ENCODE peak calls at places on chromosome 16, in four cellular contexts. D is breast epithelium, N is endothelial cell of umbilical vein, H is testis. B is an unnamed sample.

GRCh38 chr16:17757808-17758207 is 287.0 kb upstream of the XYLT1 start:
- DNase-seq in D (no peak), N (no peak), H (no peak), B (no peak)

GRCh38 chr16:2712063-2712441 is 8.0 kb downstream of the PRSS27 start:
- DNase-seq in D (no peak), N (no peak), H (no peak), B (no peak)

GRCh38 chr16:31513884-31514283 is 5.7 kb upstream of the RUSF1 start:
- DNase-seq in D (no peak), N (no peak), H (no peak), B (no peak)

GRCh38 chr16:57140866-57141668 is 44.8 kb downstream of the PSME3IP1 start:
- DNase-seq in D (no peak), N (no peak), H (no peak), B (no peak)

GRCh38 chr16:85718682-85719081 is 29.9 kb upstream of the GINS2 start:
- DNase-seq in D (no peak), N (no peak), H (no peak), B (no peak)

GRCh38 chr16:1312903-1313302 is 3.5 kb downstream of the UBE2I start:
- DNase-seq in D (no peak), N (no peak), H (no peak), B (no peak)

GRCh38 chr16:29702307-29702706 is 23.3 kb downstream of the QPRT start:
- DNase-seq in D (no peak), N (no peak), H (no peak), B (no peak)

GRCh38 chr16:8044796-8045195 is 545.5 kb downstream of the TMEM114 start:
- DNase-seq in D (no peak), N (no peak), H (no peak), B (no peak)

GRCh38 chr16:85514601-85515318 is 98.4 kb upstream of the GSE1 start:
- DNase-seq in D (peak; percentile 65), N (no peak), H (no peak), B (no peak)

GRCh38 chr16:66551362-66551761 is 1.0 kb upstream of the CKLF start:
- DNase-seq in D (no peak), N (peak; percentile 24), H (no peak), B (no peak)

GRCh38 chr16:49854227-49855203 is 1.4 kb downstream of the ZNF423 start:
- DNase-seq in D (no peak), N (peak; percentile 25), H (no peak), B (no peak)

GRCh38 chr16:58022601-58023371 is 2.8 kb upstream of the MMP15 start:
- DNase-seq in D (peak; percentile 47), N (peak; percentile 67), H (peak; percentile 87), B (no peak)

GRCh38 chr16:3687792-3688191 is 29.5 kb downstream of the TRAP1 start:
- DNase-seq in D (no peak), N (no peak), H (no peak), B (no peak)

GRCh38 chr16:24717411-24717810 is 12.0 kb upstream of the TNRC6A start:
- DNase-seq in D (no peak), N (no peak), H (peak; percentile 62), B (no peak)

GRCh38 chr16:57801098-57801855 is 1.0 kb downstream of the KIFC3 start:
- DNase-seq in D (no peak), N (peak; percentile 52), H (no peak), B (no peak)

GRCh38 chr16:67441289-67441753 is 10.4 kb downstream of the HSD11B2 start:
- DNase-seq in D (peak; percentile 94), N (no peak), H (no peak), B (no peak)

GRCh38 chr16:10172848-10173655 is 9.2 kb downstream of the GRIN2A start:
- DNase-seq in D (no peak), N (no peak), H (no peak), B (no peak)

GRCh38 chr16:49630783-49631182 is 225.1 kb downstream of the ZNF423 start:
- DNase-seq in D (no peak), N (no peak), H (no peak), B (no peak)

GRCh38 chr16:47018223-47018891 is 44.9 kb upstream of the DNAJA2 start:
- DNase-seq in D (peak; percentile 27), N (peak; percentile 13), H (peak; percentile 49), B (no peak)

GRCh38 chr16:22967696-22968095 is 153.7 kb downstream of the HS3ST2 start:
- DNase-seq in D (no peak), N (no peak), H (no peak), B (no peak)

GRCh38 chr16:88566158-88566557 is 4.0 kb upstream of the ZC3H18 start:
- DNase-seq in D (no peak), N (peak; percentile 30), H (no peak), B (no peak)

GRCh38 chr16:2904922-2905240 is 6.8 kb upstream of the FLYWCH1 start:
- DNase-seq in D (no peak), N (no peak), H (no peak), B (no peak)

GRCh38 chr16:15897834-15898254 is 9.4 kb upstream of the CEP20 start:
- DNase-seq in D (no peak), N (no peak), H (no peak), B (no peak)

GRCh38 chr16:10576390-10577304 is 3.8 kb downstream of the EMP2 start:
- DNase-seq in D (no peak), N (no peak), H (no peak), B (no peak)

GRCh38 chr16:81097230-81097629 is 1.0 kb upstream of the GCSH start:
- DNase-seq in D (no peak), N (no peak), H (no peak), B (no peak)

GRCh38 chr16:81095653-81095952 is 592 bp downstream of the GCSH start:
- DNase-seq in D (no peak), N (no peak), H (no peak), B (no peak)

GRCh38 chr16:81095953-81096714 is at the start of gene GCSH:
- DNase-seq in D (peak; percentile 98), N (peak; percentile 99), H (peak; percentile 99), B (peak; percentile 95)

GRCh38 chr16:81094771-81095251 is 1.4 kb downstream of the GCSH start:
- DNase-seq in D (no peak), N (no peak), H (peak; percentile 36), B (no peak)

DNA sequence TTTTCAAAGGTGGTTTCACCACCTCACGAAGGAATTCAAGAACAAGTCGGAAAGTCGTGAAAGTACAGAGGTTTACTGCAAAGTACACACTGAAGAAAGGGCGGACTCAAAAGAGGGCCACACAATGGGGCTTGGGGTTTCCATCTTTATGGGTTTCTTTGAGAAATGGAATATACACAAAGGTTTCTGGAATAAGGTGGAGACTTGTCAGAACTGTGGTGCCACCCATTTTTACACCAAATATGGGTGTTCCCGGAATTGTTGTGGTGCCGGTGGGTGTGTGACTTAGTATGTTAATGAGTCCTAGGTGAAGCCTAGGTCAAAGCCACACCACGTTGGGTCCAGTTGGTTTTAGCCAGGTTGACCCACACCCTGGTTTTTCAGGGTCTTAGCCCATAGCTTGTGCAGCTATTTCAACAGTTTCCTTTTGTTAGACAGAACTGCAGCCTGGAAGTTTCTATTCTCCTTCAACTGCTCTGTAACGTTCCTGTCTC is 567 bp upstream of the GCSH start:
- DNase-seq in D (no peak), N (no peak), H (no peak), B (no peak)
- H3K27ac ChIP-seq in D (peak overlapping the region; percentile 68), N (no peak overlapping the region), H (peak overlapping the region; percentile 81), B (peak overlapping the region; percentile 87)

GRCh38 chr16:14600164-14600563 is 29.9 kb downstream of the PARN start:
- DNase-seq in D (no peak), N (peak; percentile 54), H (no peak), B (no peak)
- TF ChIP-seq CTCF in D (no peak), N (peak; percentile 29), H (peak; percentile 37), B (peak; percentile 55)

GRCh38 chr16:89720859-89721643 is at the start of the genes VPS9D1 and ZNF276:
- DNase-seq in D (peak; percentile 61), N (peak; percentile 79), H (peak; percentile 87), B (no peak)

GRCh38 chr16:89721644-89722391 is 481 bp downstream of the ZNF276 start:
- DNase-seq in D (no peak), N (peak; percentile 70), H (peak; percentile 50), B (no peak)

GRCh38 chr16:89723279-89724250 is 2.2 kb downstream of the ZNF276 start:
- DNase-seq in D (no peak), N (peak; percentile 23), H (peak; percentile 64), B (no peak)

GRCh38 chr16:89720520-89720858 is 209 bp downstream of the VPS9D1 start:
- DNase-seq in D (no peak), N (no peak), H (peak; percentile 57), B (no peak)

DNA sequence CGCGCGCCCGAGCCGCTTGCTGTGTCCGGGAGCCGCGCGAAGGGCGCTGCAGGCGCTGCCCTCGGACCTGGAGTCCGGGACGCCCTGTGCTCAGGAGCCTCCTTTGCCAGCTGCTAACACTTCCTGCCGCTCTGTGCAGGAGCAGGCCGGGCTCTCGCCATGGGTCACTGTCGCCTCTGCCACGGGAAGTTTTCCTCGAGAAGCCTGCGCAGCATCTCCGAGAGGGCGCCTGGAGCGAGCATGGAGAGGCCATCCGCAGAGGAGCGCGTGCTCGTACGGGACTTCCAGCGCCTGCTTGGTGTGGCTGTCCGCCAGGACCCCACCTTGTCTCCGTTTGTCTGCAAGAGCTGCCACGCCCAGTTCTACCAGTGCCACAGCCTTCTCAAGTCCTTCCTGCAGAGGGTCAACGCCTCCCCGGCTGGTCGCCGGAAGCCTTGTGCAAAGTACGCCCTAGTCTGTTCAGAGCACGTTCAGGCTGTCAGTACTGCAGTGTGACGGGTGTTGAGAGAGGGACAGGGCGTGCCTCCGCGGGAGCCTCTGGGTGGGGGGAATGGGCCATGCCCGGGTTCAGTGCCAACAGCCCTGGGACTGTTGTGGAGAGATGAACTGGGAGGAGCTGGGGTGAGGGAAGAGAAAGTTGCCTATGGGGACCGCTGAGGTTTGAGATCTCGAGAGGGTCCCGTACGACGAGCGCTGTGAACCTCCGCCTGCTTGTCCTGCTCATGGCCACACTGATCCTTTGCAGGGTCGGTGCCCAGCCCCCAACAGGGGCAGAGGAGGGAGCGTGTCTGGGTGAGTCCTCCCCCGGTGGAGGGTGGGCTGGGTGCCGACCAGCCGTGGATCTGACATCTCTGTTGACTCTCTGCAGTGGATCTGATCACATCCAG is 1.3 kb downstream of the ZNF276 start:
- DNase-seq in D (no peak), N (peak; percentile 50), H (peak; percentile 58), B (peak; percentile 46)
- TF ChIP-seq POLR2A in D (no peak), N (peak; percentile 22), H (no peak), B (no peak)

GRCh38 chr16:86931410-86931941 is 353.1 kb downstream of the FOXL1 start:
- DNase-seq in D (no peak), N (peak; percentile 98), H (peak; percentile 26), B (no peak)
- H3K27ac ChIP-seq in D (no peak overlapping the region), N (peak overlapping the region; percentile 91), H (peak overlapping the region; percentile 13), B (peak overlapping the region; percentile 54)